ENCODE peak calls at places on chromosomes 5 and 9, in six cellular contexts. L, S, B, Y, O and J are unnamed samples.

GRCh38 chr9:71179183-71179582 is 57.8 kb upstream of the TRPM3 start:
- DNase-seq in L (no peak), S (no peak), B (no peak), Y (no peak), O (no peak), J (no peak)

GRCh38 chr9:87812375-87813118 is 70.1 kb upstream of the SPATA31E1 start:
- DNase-seq in L (no peak), S (no peak), B (no peak), Y (no peak), O (no peak), J (no peak)

GRCh38 chr5:122457178-122457826 is 145.3 kb downstream of the SNCAIP start:
- DNase-seq in L (no peak), S (no peak), B (no peak), Y (no peak), O (no peak), J (no peak)

GRCh38 chr9:112939418-112939817 is 48.7 kb upstream of the SLC46A2 start:
- DNase-seq in L (no peak), S (no peak), B (no peak), Y (no peak), O (no peak), J (no peak)

GRCh38 chr9:124975131-124975530 is 34.2 kb upstream of the GOLGA1 start:
- DNase-seq in L (no peak), S (no peak), B (no peak), Y (no peak), O (no peak), J (no peak)

GRCh38 chr9:31669311-31669710 is 715.1 kb upstream of the ACO1 start:
- DNase-seq in L (no peak), S (no peak), B (no peak), Y (no peak), O (no peak), J (no peak)

GRCh38 chr9:706606-707451 is 134.7 kb upstream of the DMRT1 start:
- DNase-seq in L (peak; percentile 62), S (peak; percentile 70), B (peak; percentile 84), Y (peak; percentile 80), O (peak; percentile 62), J (peak; percentile 53)

GRCh38 chr5:360277-361027 is 38.9 kb downstream of the AHRR start:
- DNase-seq in L (no peak), S (no peak), B (no peak), Y (no peak), O (no peak), J (no peak)

GRCh38 chr9:137138058-137138697 is 776 bp upstream of the GRIN1 start:
- DNase-seq in L (no peak), S (no peak), B (no peak), Y (no peak), O (no peak), J (no peak)

GRCh38 chr9:94919376-94920098 is 193.0 kb downstream of the AOPEP start:
- DNase-seq in L (no peak), S (no peak), B (no peak), Y (peak; percentile 34), O (no peak), J (no peak)

GRCh38 chr9:134928796-134929559 is 11.3 kb upstream of the FCN1 start:
- DNase-seq in L (peak; percentile 28), S (no peak), B (peak; percentile 44), Y (peak; percentile 34), O (peak; percentile 49), J (no peak)

GRCh38 chr9:80954521-80954920 is 734.8 kb downstream of the TLE1 start:
- DNase-seq in L (no peak), S (no peak), B (no peak), Y (no peak), O (no peak), J (no peak)

GRCh38 chr5:178404987-178405386 is 172.4 kb upstream of the PHYKPL start:
- DNase-seq in L (no peak), S (no peak), B (no peak), Y (no peak), O (no peak), J (no peak)

GRCh38 chr5:82004511-82004910 is 32.7 kb downstream of the ATG10 start:
- DNase-seq in L (no peak), S (no peak), B (no peak), Y (no peak), O (no peak), J (no peak)

GRCh38 chr5:130762031-130762430 is 403.0 kb downstream of the HINT1 start:
- DNase-seq in L (no peak), S (no peak), B (no peak), Y (no peak), O (no peak), J (no peak)

GRCh38 chr5:2178528-2178927 is 295.8 kb upstream of the IRX4 start:
- DNase-seq in L (no peak), S (no peak), B (no peak), Y (no peak), O (no peak), J (no peak)

GRCh38 chr5:165906879-165907278 is 2384.6 kb upstream of the WWC1 start:
- DNase-seq in L (no peak), S (no peak), B (no peak), Y (no peak), O (no peak), J (no peak)

GRCh38 chr9:89346703-89347102 is 28.4 kb downstream of the SECISBP2 start:
- DNase-seq in L (no peak), S (no peak), B (no peak), Y (no peak), O (no peak), J (no peak)

GRCh38 chr9:108186996-108187395 is 668.8 kb downstream of the ACTL7B start:
- DNase-seq in L (peak; percentile 31), S (peak; percentile 43), B (no peak), Y (peak; percentile 65), O (peak; percentile 71), J (peak; percentile 55)

GRCh38 chr5:35274839-35275509 is 44.7 kb upstream of the PRLR start:
- DNase-seq in L (no peak), S (no peak), B (no peak), Y (no peak), O (no peak), J (no peak)

GRCh38 chr5:151622367-151623097 is 31.4 kb upstream of the FAT2 start:
- DNase-seq in L (no peak), S (no peak), B (no peak), Y (no peak), O (no peak), J (no peak)

GRCh38 chr9:2856400-2856799 is 12.5 kb upstream of the PUM3 start:
- DNase-seq in L (no peak), S (no peak), B (no peak), Y (no peak), O (no peak), J (no peak)

GRCh38 chr9:71355884-71356283 is 234.5 kb upstream of the TRPM3 start:
- DNase-seq in L (no peak), S (no peak), B (no peak), Y (no peak), O (no peak), J (no peak)

GRCh38 chr9:93206576-93207155 is 22.7 kb downstream of the WNK2 start:
- DNase-seq in L (no peak), S (no peak), B (no peak), Y (no peak), O (no peak), J (no peak)

GRCh38 chr9:93205896-93206575 is 22.1 kb downstream of the WNK2 start:
- DNase-seq in L (no peak), S (no peak), B (no peak), Y (no peak), O (peak; percentile 59), J (no peak)

GRCh38 chr9:93207860-93208734 is 24.2 kb downstream of the WNK2 start:
- DNase-seq in L (no peak), S (no peak), B (no peak), Y (no peak), O (no peak), J (no peak)

GRCh38 chr9:93209097-93209496 is 25.2 kb downstream of the WNK2 start:
- DNase-seq in L (no peak), S (no peak), B (no peak), Y (no peak), O (no peak), J (no peak)

GRCh38 chr9:93207326-93207814 is 23.4 kb downstream of the WNK2 start:
- DNase-seq in L (peak; percentile 28), S (no peak), B (no peak), Y (no peak), O (peak; percentile 64), J (peak; percentile 68)
- H3K4me3 ChIP-seq in L (no peak overlapping the region), S (no peak overlapping the region), B (no peak overlapping the region), Y (peak overlapping the region; percentile 24), O (peak overlapping the region; percentile 51), J (no peak overlapping the region)

GRCh38 chr9:123314617-123315016 is 41.4 kb upstream of the CRB2 start:
- DNase-seq in L (no peak), S (no peak), B (no peak), Y (no peak), O (no peak), J (no peak)

GRCh38 chr9:123312306-123312877 is 43.6 kb upstream of the CRB2 start:
- DNase-seq in L (no peak), S (no peak), B (no peak), Y (no peak), O (no peak), J (no peak)

GRCh38 chr9:123311250-123311753 is 42.9 kb upstream of the STRBP start:
- DNase-seq in L (no peak), S (no peak), B (no peak), Y (no peak), O (no peak), J (no peak)

GRCh38 chr9:123309611-123310010 is 41.2 kb upstream of the STRBP start:
- DNase-seq in L (no peak), S (no peak), B (no peak), Y (no peak), O (no peak), J (no peak)

GRCh38 chr9:123310551-123311249 is 42.3 kb upstream of the STRBP start:
- DNase-seq in L (no peak), S (no peak), B (no peak), Y (no peak), O (no peak), J (no peak)
- H3K4me1 ChIP-seq in L (no peaks in the 10 kb centered on the region), S (no peaks in the 10 kb centered on the region), B (no peaks in the 10 kb centered on the region), Y (peaks cover 23% of the 10 kb centered on the region), O (peaks cover 14% of the 10 kb centered on the region), J (peaks cover 12% of the 10 kb centered on the region)

DNA sequence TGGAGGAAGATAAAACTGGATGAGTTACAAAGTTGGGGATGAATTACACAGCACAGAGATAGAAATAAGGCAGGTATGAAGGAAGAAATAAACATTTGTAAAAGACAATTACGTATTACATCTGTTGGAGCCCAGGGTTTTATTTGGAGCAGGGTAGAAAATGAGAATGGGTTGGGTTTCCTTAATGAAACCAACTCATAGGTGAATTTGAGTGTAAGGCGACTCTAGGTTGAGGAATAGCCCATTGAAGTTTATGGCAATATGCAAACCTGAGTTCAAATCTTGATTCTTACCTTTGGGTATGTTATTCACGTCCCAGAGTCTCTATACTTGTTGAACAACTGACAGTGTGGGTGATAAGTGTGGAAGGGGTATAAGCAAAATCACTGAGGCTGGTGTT is 422.3 kb upstream of the WWC1 start:
- DNase-seq in L (no peak), S (no peak), B (no peak), Y (no peak), O (no peak), J (no peak)
- H3K4me3 ChIP-seq in L (no peak overlapping the region), S (no peak overlapping the region), B (no peak overlapping the region), Y (no peak overlapping the region), O (no peak overlapping the region), J (no peak overlapping the region)

DNA sequence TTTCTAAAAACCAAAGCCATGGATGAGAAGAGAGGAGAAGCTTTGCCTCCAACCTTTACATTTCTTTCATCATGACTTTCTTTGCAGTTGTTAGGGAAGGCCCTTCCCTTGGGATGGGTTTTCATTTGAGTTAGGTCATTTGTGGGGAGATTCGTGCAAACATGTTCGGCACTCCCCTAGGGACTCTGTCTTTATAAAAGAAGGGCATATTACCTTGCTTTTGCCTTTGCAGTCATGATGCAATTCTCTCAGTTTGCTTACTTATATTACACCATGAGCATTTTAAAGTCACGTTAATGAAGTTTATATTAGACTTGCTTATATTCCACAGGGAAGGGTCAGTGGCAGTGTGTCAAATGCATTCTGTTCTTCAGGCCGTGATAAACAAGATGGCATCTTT is 289.3 kb upstream of the WWC1 start:
- DNase-seq in L (no peak), S (no peak), B (no peak), Y (no peak), O (no peak), J (no peak)
- H3K4me1 ChIP-seq in L (no peaks in the 10 kb centered on the region), S (peaks cover 4% of the 10 kb centered on the region), B (no peaks in the 10 kb centered on the region), Y (no peaks in the 10 kb centered on the region), O (peaks cover 79% of the 10 kb centered on the region), J (peaks cover 73% of the 10 kb centered on the region)